ENCODE peak calls at places on chromosomes 12 and 14, in five cellular contexts. O is hepatocyte, G is right atrium auricular region, F is PC-9, Y is AG04450. M is an unnamed sample.

GRCh38 chr14:85538636-85539035 is 8.7 kb downstream of the FLRT2 start:
- DNase-seq in G (no peak), Y (no peak), O (no peak), F (no peak), M (no peak)

GRCh38 chr14:71722885-71723284 is 209.3 kb upstream of the RGS6 start:
- DNase-seq in G (no peak), F (no peak), O (no peak), Y (no peak), M (no peak)

GRCh38 chr14:102029956-102030355 is 56.9 kb downstream of the HSP90AA1 start:
- DNase-seq in F (peak), Y (peak), G (no peak), O (no peak), M (no peak)

GRCh38 chr12:52813885-52814709 is at the start of gene KRT4:
- DNase-seq in F (peak), O (peak), Y (no peak), G (no peak), M (no peak)

GRCh38 chr14:42513837-42514236 is 907.2 kb downstream of the LRFN5 start:
- DNase-seq in G (no peak), F (no peak), Y (no peak), O (no peak), M (no peak)

GRCh38 chr12:77151030-77151429 is 85.7 kb upstream of the E2F7 start:
- DNase-seq in G (no peak), O (no peak), F (peak), Y (no peak), M (no peak)

GRCh38 chr14:58663494-58664111 is 25.8 kb downstream of the DACT1 start:
- DNase-seq in G (no peak), F (no peak), O (peak), Y (peak), M (no peak)

GRCh38 chr12:5694759-5695409 is 250.2 kb downstream of the ANO2 start:
- DNase-seq in F (no peak), G (no peak), Y (no peak), O (peak), M (no peak)

GRCh38 chr12:43758247-43758727 is 303 bp downstream of the PUS7L start:
- DNase-seq in Y (no peak), O (peak), F (no peak), G (no peak), M (no peak)

GRCh38 chr12:3409662-3410061 is 81.3 kb upstream of the PRMT8 start:
- DNase-seq in F (no peak), G (peak), O (no peak), Y (no peak), M (no peak)

GRCh38 chr12:52327086-52327829 is 6.1 kb upstream of the KRT83 start:
- DNase-seq in F (peak), G (peak), Y (peak), O (peak), M (peak)

GRCh38 chr12:94386422-94386821 is 73.2 kb downstream of the CEP83 start:
- DNase-seq in O (no peak), Y (no peak), F (no peak), G (no peak), M (no peak)

GRCh38 chr12:94390130-94390485 is 69.6 kb downstream of the CEP83 start:
- DNase-seq in Y (no peak), F (no peak), O (no peak), G (no peak), M (no peak)
- H3K4me3 ChIP-seq in Y (no peak), F (no peak), O (no peak), G (no peak), M (no peak)

DNA sequence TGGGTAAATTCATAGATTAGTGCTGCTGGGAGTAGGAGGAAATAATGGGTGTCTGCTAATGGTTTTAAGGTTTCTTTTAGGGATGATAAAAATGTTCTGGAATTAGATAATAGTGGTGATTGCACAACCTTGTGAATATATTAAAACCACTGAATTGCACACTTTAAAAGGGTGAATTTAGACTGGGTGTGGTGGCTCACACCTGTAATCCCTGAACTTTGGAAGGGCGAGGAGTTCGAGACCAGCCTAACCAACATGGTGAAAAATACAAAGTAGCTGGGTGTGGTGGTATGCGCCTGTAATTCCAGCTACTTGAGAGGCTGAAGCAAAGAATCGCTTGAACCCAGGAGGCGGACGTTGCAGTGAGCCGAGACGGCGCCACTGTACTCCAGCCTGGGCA is 1.3 kb downstream of the RAD52 start:
- DNase-seq in G (no peak), O (no peak), Y (no peak), F (no peak), M (no peak)
- H3K4me3 ChIP-seq in G (peak), O (peak), Y (peak), F (peak), M (no peak)

GRCh38 chr14:100709252-100709955 is 17.3 kb upstream of the DLK1 start:
- DNase-seq in G (no peak), Y (no peak), O (peak), F (no peak), M (no peak)
- H3K4me3 ChIP-seq in G (peak), Y (peak), O (no peak), F (no peak), M (no peak)

GRCh38 chr12:49094104-49094948 is at the start of gene DHH:
- DNase-seq in G (no peak), Y (no peak), F (no peak), O (peak), M (no peak)
- H3K4me3 ChIP-seq in G (peak), Y (peak), F (peak), O (no peak), M (no peak)